ENCODE peak calls at places on chromosomes 4 and X, in six cellular contexts. One of them, this sample, is unnamed.
A peak's percentile ranks its signal among the peaks of the same experiment; 100 is the strongest.

GRCh38 chr4:169185133-169185956 is 85.4 kb downstream of the SH3RF1 start:
- DNase-seq in GM10248: no peak
- DNase-seq in tibial nerve: no peak
- DNase-seq in neural progenitor cell: no peak
- DNase-seq in HCT116: no peak
- DNase-seq in endodermal cell: no peak
- DNase-seq in this sample: no peak

GRCh38 chr4:61675464-61675863 is 475.3 kb downstream of the ADGRL3 start:
- DNase-seq in HCT116: no peak
- DNase-seq in neural progenitor cell: no peak
- DNase-seq in tibial nerve: no peak
- DNase-seq in GM10248: no peak
- DNase-seq in endodermal cell: no peak
- DNase-seq in this sample: no peak

GRCh38 chrX:2715066-2715600 is 24.0 kb downstream of the CD99 start:
- DNase-seq in GM10248: no peak
- DNase-seq in tibial nerve: no peak
- DNase-seq in HCT116: no peak
- DNase-seq in neural progenitor cell: no peak
- DNase-seq in endodermal cell: peak; percentile 78
- DNase-seq in this sample: no peak

GRCh38 chrX:103431316-103431715 is 55.0 kb downstream of the BEX3 start:
- DNase-seq in neural progenitor cell: no peak
- DNase-seq in GM10248: no peak
- DNase-seq in tibial nerve: no peak
- DNase-seq in HCT116: no peak
- DNase-seq in endodermal cell: no peak
- DNase-seq in this sample: no peak

GRCh38 chr4:6230827-6231662 is 30.7 kb upstream of the JAKMIP1 start:
- DNase-seq in endodermal cell: peak; percentile 28
- DNase-seq in HCT116: no peak
- DNase-seq in neural progenitor cell: no peak
- DNase-seq in GM10248: no peak
- DNase-seq in tibial nerve: no peak
- DNase-seq in this sample: no peak

GRCh38 chr4:6916587-6917444 is 7.2 kb downstream of the TBC1D14 start:
- DNase-seq in GM10248: no peak
- DNase-seq in neural progenitor cell: no peak
- DNase-seq in HCT116: peak; percentile 34
- DNase-seq in endodermal cell: peak; percentile 58
- DNase-seq in tibial nerve: no peak
- DNase-seq in this sample: no peak

GRCh38 chr4:8874003-8874895 is 2.6 kb upstream of the HMX1 start:
- DNase-seq in GM10248: no peak
- DNase-seq in tibial nerve: no peak
- DNase-seq in HCT116: no peak
- DNase-seq in endodermal cell: peak; percentile 63
- DNase-seq in neural progenitor cell: peak; percentile 24
- DNase-seq in this sample: no peak

GRCh38 chr4:136763844-136764446 is 768.3 kb downstream of the PCDH18 start:
- DNase-seq in HCT116: no peak
- DNase-seq in GM10248: no peak
- DNase-seq in tibial nerve: no peak
- DNase-seq in neural progenitor cell: no peak
- DNase-seq in endodermal cell: no peak
- DNase-seq in this sample: no peak

GRCh38 chrX:38379088-38379487 is 26.7 kb downstream of the OTC start:
- DNase-seq in tibial nerve: no peak
- DNase-seq in HCT116: no peak
- DNase-seq in GM10248: no peak
- DNase-seq in neural progenitor cell: no peak
- DNase-seq in endodermal cell: no peak
- DNase-seq in this sample: no peak

GRCh38 chr4:79823148-79823763 is 249.8 kb downstream of the ANTXR2 start:
- DNase-seq in GM10248: no peak
- DNase-seq in HCT116: no peak
- DNase-seq in endodermal cell: no peak
- DNase-seq in tibial nerve: no peak
- DNase-seq in neural progenitor cell: no peak
- DNase-seq in this sample: no peak

GRCh38 chrX:150062292-150063137 is 124.2 kb upstream of the EOLA2 start:
- DNase-seq in tibial nerve: peak; percentile 20
- DNase-seq in endodermal cell: no peak
- DNase-seq in GM10248: no peak
- DNase-seq in HCT116: no peak
- DNase-seq in neural progenitor cell: no peak
- DNase-seq in this sample: no peak

GRCh38 chr4:81214518-81215218 is 354 bp downstream of the PRKG2 start:
- DNase-seq in GM10248: no peak
- DNase-seq in neural progenitor cell: peak; percentile 74
- DNase-seq in HCT116: no peak
- DNase-seq in tibial nerve: no peak
- DNase-seq in endodermal cell: peak; percentile 77
- DNase-seq in this sample: no peak

GRCh38 chrX:97070346-97070745 is 186.6 kb downstream of the RPA4 start:
- DNase-seq in GM10248: no peak
- DNase-seq in HCT116: no peak
- DNase-seq in neural progenitor cell: no peak
- DNase-seq in tibial nerve: no peak
- DNase-seq in endodermal cell: no peak
- DNase-seq in this sample: no peak

GRCh38 chr4:141416677-141417363 is 196.1 kb downstream of the ZNF330 start:
- DNase-seq in tibial nerve: no peak
- DNase-seq in endodermal cell: no peak
- DNase-seq in GM10248: no peak
- DNase-seq in neural progenitor cell: no peak
- DNase-seq in HCT116: no peak
- DNase-seq in this sample: no peak

GRCh38 chrX:23503835-23504539 is 163.3 kb upstream of the PRDX4 start:
- DNase-seq in GM10248: no peak
- DNase-seq in endodermal cell: peak; percentile 84
- DNase-seq in neural progenitor cell: no peak
- DNase-seq in tibial nerve: peak; percentile 60
- DNase-seq in HCT116: peak; percentile 79
- DNase-seq in this sample: no peak

GRCh38 chrX:102339312-102340298 is 92.6 kb downstream of the NXF2 start:
- DNase-seq in GM10248: no peak
- DNase-seq in endodermal cell: peak; percentile 87
- DNase-seq in HCT116: no peak
- DNase-seq in neural progenitor cell: no peak
- DNase-seq in tibial nerve: no peak
- DNase-seq in this sample: no peak

GRCh38 chr4:35562831-35563230 is 681.5 kb downstream of the ARAP2 start:
- DNase-seq in GM10248: no peak
- DNase-seq in endodermal cell: no peak
- DNase-seq in HCT116: no peak
- DNase-seq in neural progenitor cell: no peak
- DNase-seq in tibial nerve: no peak
- DNase-seq in this sample: no peak

GRCh38 chrX:2935364-2935748 is 6.2 kb upstream of the ARSD start:
- DNase-seq in endodermal cell: no peak
- DNase-seq in GM10248: no peak
- DNase-seq in neural progenitor cell: no peak
- DNase-seq in tibial nerve: no peak
- DNase-seq in HCT116: no peak
- DNase-seq in this sample: no peak

GRCh38 chr4:64975177-64975576 is 565.9 kb upstream of the TECRL start:
- DNase-seq in neural progenitor cell: no peak
- DNase-seq in tibial nerve: no peak
- DNase-seq in HCT116: no peak
- DNase-seq in GM10248: no peak
- DNase-seq in endodermal cell: no peak
- DNase-seq in this sample: no peak

GRCh38 chr4:5051210-5051691 is at the start of gene STK32B:
- DNase-seq in neural progenitor cell: peak; percentile 88
- DNase-seq in endodermal cell: peak; percentile 88
- DNase-seq in HCT116: no peak
- DNase-seq in tibial nerve: no peak
- DNase-seq in GM10248: peak; percentile 33
- DNase-seq in this sample: peak; percentile 45

DNA sequence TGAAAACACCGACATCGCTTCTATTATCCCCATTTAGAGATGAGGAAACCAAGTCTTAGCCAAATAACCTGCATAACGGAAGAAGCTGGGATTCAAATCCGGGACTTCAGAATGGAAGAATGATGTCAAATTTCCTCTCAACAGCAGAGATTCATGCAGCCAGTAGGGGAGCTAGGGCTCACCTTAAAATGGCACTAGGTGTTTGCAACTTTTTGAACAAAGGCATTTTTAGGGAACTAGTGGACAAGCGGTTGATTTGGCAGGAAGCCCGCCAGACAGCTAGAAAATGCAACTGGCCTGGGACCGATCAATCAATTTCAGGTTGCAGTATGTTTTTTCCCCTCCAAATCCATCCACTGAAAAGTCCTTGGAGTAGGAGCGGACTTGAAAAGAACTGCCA is 224.2 kb downstream of the PTTG2 start:
- DNase-seq in tibial nerve: no peak
- DNase-seq in neural progenitor cell: no peak
- DNase-seq in HCT116: no peak
- DNase-seq in GM10248: no peak
- DNase-seq in endodermal cell: no peak
- DNase-seq in this sample: no peak
- TF ChIP-seq CTCF in tibial nerve: no peak
- TF ChIP-seq CTCF in neural progenitor cell: no peak
- TF ChIP-seq CTCF in HCT116: peak; percentile 63
- TF ChIP-seq CTCF in GM10248: no peak
- TF ChIP-seq CTCF in endodermal cell: peak; percentile 46
- TF ChIP-seq CTCF in this sample: no peak

DNA sequence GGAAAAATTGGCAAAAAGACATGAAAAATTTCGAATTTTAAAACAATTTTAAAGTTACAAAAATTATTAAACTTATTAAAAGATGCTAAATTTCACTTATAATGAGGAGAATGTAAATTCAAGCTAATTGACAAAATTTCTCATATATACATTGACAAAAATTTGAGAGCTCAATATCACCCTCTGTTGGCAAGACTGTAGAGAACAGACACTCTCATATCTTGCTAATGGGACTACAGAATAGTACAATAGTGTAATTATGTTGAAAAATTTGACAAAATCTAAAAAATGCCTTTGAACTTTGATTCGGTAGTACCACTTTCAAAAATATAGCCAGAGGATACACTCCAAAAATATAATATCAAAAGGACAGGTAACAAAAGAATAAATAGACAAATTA is 29.8 kb downstream of the DCAF8L2 start:
- DNase-seq in endodermal cell: no peak
- DNase-seq in neural progenitor cell: peak; percentile 21
- DNase-seq in GM10248: no peak
- DNase-seq in tibial nerve: no peak
- DNase-seq in HCT116: no peak
- DNase-seq in this sample: no peak
- TF ChIP-seq CTCF in endodermal cell: peak; percentile 76
- TF ChIP-seq CTCF in neural progenitor cell: peak; percentile 54
- TF ChIP-seq CTCF in GM10248: peak; percentile 26
- TF ChIP-seq CTCF in tibial nerve: peak; percentile 16
- TF ChIP-seq CTCF in HCT116: peak; percentile 45
- TF ChIP-seq CTCF in this sample: no peak

GRCh38 chr4:76854858-76855257 is 43.1 kb downstream of the SOWAHB start:
- DNase-seq in GM10248: no peak
- DNase-seq in HCT116: no peak
- DNase-seq in endodermal cell: no peak
- DNase-seq in neural progenitor cell: no peak
- DNase-seq in tibial nerve: no peak
- DNase-seq in this sample: peak; percentile 16

GRCh38 chr4:76851375-76851774 is 46.6 kb downstream of the SOWAHB start:
- DNase-seq in HCT116: no peak
- DNase-seq in neural progenitor cell: no peak
- DNase-seq in GM10248: no peak
- DNase-seq in tibial nerve: no peak
- DNase-seq in endodermal cell: no peak
- DNase-seq in this sample: no peak

GRCh38 chr4:76856183-76856969 is 41.6 kb downstream of the SOWAHB start:
- DNase-seq in neural progenitor cell: no peak
- DNase-seq in tibial nerve: no peak
- DNase-seq in GM10248: no peak
- DNase-seq in endodermal cell: no peak
- DNase-seq in HCT116: no peak
- DNase-seq in this sample: no peak

DNA sequence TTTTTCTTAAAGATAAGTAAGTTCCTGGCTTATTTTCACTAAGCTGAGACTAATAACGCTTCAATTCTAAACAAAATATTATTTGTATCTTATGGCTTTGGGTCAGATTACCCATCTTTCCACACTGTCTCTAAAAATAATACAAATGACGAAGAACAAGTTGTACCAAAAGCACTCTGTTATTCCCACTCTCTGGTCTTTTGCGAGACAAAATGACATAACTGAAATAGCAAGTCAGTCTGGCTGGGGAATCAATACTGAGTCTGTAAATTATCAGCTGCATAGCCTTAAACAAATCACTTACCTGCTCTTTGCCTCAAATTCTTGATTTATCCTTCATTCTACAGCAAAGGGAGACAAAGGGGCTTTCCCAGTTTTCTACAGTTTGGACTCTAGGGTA is 40.9 kb downstream of the SOWAHB start:
- DNase-seq in GM10248: no peak
- DNase-seq in tibial nerve: no peak
- DNase-seq in endodermal cell: no peak
- DNase-seq in neural progenitor cell: no peak
- DNase-seq in HCT116: no peak
- DNase-seq in this sample: no peak
- TF ChIP-seq CTCF in GM10248: no peak
- TF ChIP-seq CTCF in tibial nerve: no peak
- TF ChIP-seq CTCF in endodermal cell: no peak
- TF ChIP-seq CTCF in neural progenitor cell: no peak
- TF ChIP-seq CTCF in HCT116: no peak
- TF ChIP-seq CTCF in this sample: no peak

GRCh38 chr4:75051431-75051830 is 118.5 kb downstream of the PARM1 start:
- DNase-seq in tibial nerve: no peak
- DNase-seq in neural progenitor cell: no peak
- DNase-seq in endodermal cell: no peak
- DNase-seq in HCT116: no peak
- DNase-seq in GM10248: no peak
- DNase-seq in this sample: no peak

GRCh38 chr4:75058486-75058885 is 125.6 kb downstream of the PARM1 start:
- DNase-seq in neural progenitor cell: no peak
- DNase-seq in HCT116: no peak
- DNase-seq in tibial nerve: no peak
- DNase-seq in endodermal cell: no peak
- DNase-seq in GM10248: no peak
- DNase-seq in this sample: no peak

GRCh38 chr4:75054089-75054488 is 121.2 kb downstream of the PARM1 start:
- DNase-seq in endodermal cell: no peak
- DNase-seq in tibial nerve: no peak
- DNase-seq in neural progenitor cell: no peak
- DNase-seq in HCT116: no peak
- DNase-seq in GM10248: no peak
- DNase-seq in this sample: no peak

GRCh38 chr4:75057369-75057768 is 124.5 kb downstream of the PARM1 start:
- DNase-seq in neural progenitor cell: no peak
- DNase-seq in HCT116: no peak
- DNase-seq in tibial nerve: no peak
- DNase-seq in endodermal cell: no peak
- DNase-seq in GM10248: no peak
- DNase-seq in this sample: no peak

DNA sequence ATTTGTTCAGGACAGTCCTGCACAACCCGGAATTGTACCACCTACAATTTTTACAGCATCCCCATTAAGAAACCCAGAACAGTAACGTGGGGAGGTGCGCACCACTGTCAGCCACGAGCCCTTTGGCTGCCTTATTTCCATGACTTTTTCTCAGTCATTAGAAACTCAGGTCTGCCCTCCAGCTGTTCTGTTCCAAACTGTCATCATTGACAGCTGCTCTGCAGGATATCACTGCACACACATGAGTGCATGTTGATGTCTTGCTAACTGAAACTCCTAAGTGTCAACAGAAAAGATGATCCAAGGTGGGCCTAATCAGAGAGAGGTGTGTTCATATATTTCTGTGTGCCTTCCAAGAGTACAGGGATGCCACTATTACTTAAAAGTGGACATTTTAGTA is 123.4 kb downstream of the PARM1 start:
- DNase-seq in HCT116: no peak
- DNase-seq in endodermal cell: no peak
- DNase-seq in neural progenitor cell: no peak
- DNase-seq in tibial nerve: no peak
- DNase-seq in GM10248: no peak
- DNase-seq in this sample: no peak
- TF ChIP-seq CTCF in HCT116: no peak
- TF ChIP-seq CTCF in endodermal cell: no peak
- TF ChIP-seq CTCF in neural progenitor cell: no peak
- TF ChIP-seq CTCF in tibial nerve: no peak
- TF ChIP-seq CTCF in GM10248: no peak
- TF ChIP-seq CTCF in this sample: no peak